ENCODE peak calls at places on chromosomes 12 and 14, in nine cellular contexts. One of them, this sample, is unnamed.

GRCh38 chr12:613996-614726 is 49.1 kb downstream of the NINJ2 start:
- DNase-seq in astrocyte of the spinal cord: peak
- DNase-seq in left lung: no peak
- DNase-seq in D721Med: no peak
- DNase-seq in AG10803: no peak
- DNase-seq in fibroblast of mammary gland: peak
- DNase-seq in body of pancreas: no peak
- DNase-seq in choroid plexus epithelial cell: peak
- DNase-seq in endodermal cell: peak
- DNase-seq in this sample: no peak

GRCh38 chr12:97194551-97194950 is 268.1 kb upstream of the RMST start:
- DNase-seq in astrocyte of the spinal cord: no peak
- DNase-seq in left lung: no peak
- DNase-seq in D721Med: no peak
- DNase-seq in AG10803: no peak
- DNase-seq in fibroblast of mammary gland: no peak
- DNase-seq in body of pancreas: no peak
- DNase-seq in choroid plexus epithelial cell: no peak
- DNase-seq in endodermal cell: no peak
- DNase-seq in this sample: no peak

GRCh38 chr14:102516531-102517411 is 7.2 kb upstream of the ANKRD9 start:
- DNase-seq in astrocyte of the spinal cord: peak
- DNase-seq in left lung: peak
- DNase-seq in D721Med: peak
- DNase-seq in AG10803: no peak
- DNase-seq in fibroblast of mammary gland: no peak
- DNase-seq in body of pancreas: peak
- DNase-seq in choroid plexus epithelial cell: no peak
- DNase-seq in endodermal cell: peak
- DNase-seq in this sample: no peak

GRCh38 chr12:47067176-47067575 is 12.2 kb upstream of the PCED1B start:
- DNase-seq in astrocyte of the spinal cord: no peak
- DNase-seq in left lung: no peak
- DNase-seq in D721Med: no peak
- DNase-seq in AG10803: no peak
- DNase-seq in fibroblast of mammary gland: no peak
- DNase-seq in body of pancreas: no peak
- DNase-seq in choroid plexus epithelial cell: no peak
- DNase-seq in endodermal cell: no peak
- DNase-seq in this sample: no peak

GRCh38 chr12:64990991-64991570 is 130.0 kb downstream of the WIF1 start:
- DNase-seq in astrocyte of the spinal cord: no peak
- DNase-seq in left lung: no peak
- DNase-seq in D721Med: no peak
- DNase-seq in AG10803: no peak
- DNase-seq in fibroblast of mammary gland: peak
- DNase-seq in body of pancreas: no peak
- DNase-seq in choroid plexus epithelial cell: no peak
- DNase-seq in endodermal cell: no peak
- DNase-seq in this sample: no peak

GRCh38 chr12:96134200-96134599 is 60.0 kb upstream of the ELK3 start:
- DNase-seq in astrocyte of the spinal cord: no peak
- DNase-seq in left lung: no peak
- DNase-seq in D721Med: no peak
- DNase-seq in AG10803: no peak
- DNase-seq in fibroblast of mammary gland: no peak
- DNase-seq in body of pancreas: no peak
- DNase-seq in choroid plexus epithelial cell: no peak
- DNase-seq in endodermal cell: no peak
- DNase-seq in this sample: no peak

GRCh38 chr12:64407342-64408223 is 3.4 kb downstream of the XPOT start:
- DNase-seq in astrocyte of the spinal cord: no peak
- DNase-seq in left lung: no peak
- DNase-seq in D721Med: no peak
- DNase-seq in AG10803: no peak
- DNase-seq in fibroblast of mammary gland: no peak
- DNase-seq in body of pancreas: no peak
- DNase-seq in choroid plexus epithelial cell: no peak
- DNase-seq in endodermal cell: no peak
- DNase-seq in this sample: no peak

GRCh38 chr12:14394317-14395058 is 29.0 kb downstream of the ATF7IP start:
- DNase-seq in astrocyte of the spinal cord: peak
- DNase-seq in left lung: no peak
- DNase-seq in D721Med: no peak
- DNase-seq in AG10803: peak
- DNase-seq in fibroblast of mammary gland: peak
- DNase-seq in body of pancreas: peak
- DNase-seq in choroid plexus epithelial cell: peak
- DNase-seq in endodermal cell: no peak
- DNase-seq in this sample: peak

GRCh38 chr12:12804011-12804410 is 9.1 kb upstream of the DDX47 start:
- DNase-seq in astrocyte of the spinal cord: peak
- DNase-seq in left lung: no peak
- DNase-seq in D721Med: no peak
- DNase-seq in AG10803: no peak
- DNase-seq in fibroblast of mammary gland: peak
- DNase-seq in body of pancreas: no peak
- DNase-seq in choroid plexus epithelial cell: peak
- DNase-seq in endodermal cell: no peak
- DNase-seq in this sample: no peak

GRCh38 chr14:96423012-96423411 is 31.1 kb downstream of the AK7 start:
- DNase-seq in astrocyte of the spinal cord: no peak
- DNase-seq in left lung: no peak
- DNase-seq in D721Med: no peak
- DNase-seq in AG10803: no peak
- DNase-seq in fibroblast of mammary gland: no peak
- DNase-seq in body of pancreas: no peak
- DNase-seq in choroid plexus epithelial cell: no peak
- DNase-seq in endodermal cell: no peak
- DNase-seq in this sample: no peak

GRCh38 chr14:59133202-59133601 is 55.3 kb upstream of the DAAM1 start:
- DNase-seq in astrocyte of the spinal cord: no peak
- DNase-seq in left lung: no peak
- DNase-seq in D721Med: no peak
- DNase-seq in AG10803: no peak
- DNase-seq in fibroblast of mammary gland: peak
- DNase-seq in body of pancreas: no peak
- DNase-seq in choroid plexus epithelial cell: peak
- DNase-seq in endodermal cell: no peak
- DNase-seq in this sample: no peak
- TF ChIP-seq CTCF in astrocyte of the spinal cord: peak
- TF ChIP-seq CTCF in left lung: no peak
- TF ChIP-seq CTCF in D721Med: no peak
- TF ChIP-seq CTCF in AG10803: peak
- TF ChIP-seq CTCF in fibroblast of mammary gland: peak
- TF ChIP-seq CTCF in body of pancreas: no peak
- TF ChIP-seq CTCF in choroid plexus epithelial cell: peak
- TF ChIP-seq CTCF in endodermal cell: peak
- TF ChIP-seq CTCF in this sample: no peak

GRCh38 chr14:65792208-65792905 is 379.8 kb downstream of the FUT8 start:
- DNase-seq in astrocyte of the spinal cord: no peak
- DNase-seq in left lung: no peak
- DNase-seq in D721Med: no peak
- DNase-seq in AG10803: peak
- DNase-seq in fibroblast of mammary gland: peak
- DNase-seq in body of pancreas: no peak
- DNase-seq in choroid plexus epithelial cell: peak
- DNase-seq in endodermal cell: peak
- DNase-seq in this sample: no peak
- TF ChIP-seq CTCF in astrocyte of the spinal cord: no peak
- TF ChIP-seq CTCF in left lung: no peak
- TF ChIP-seq CTCF in D721Med: no peak
- TF ChIP-seq CTCF in AG10803: no peak
- TF ChIP-seq CTCF in fibroblast of mammary gland: no peak
- TF ChIP-seq CTCF in body of pancreas: no peak
- TF ChIP-seq CTCF in choroid plexus epithelial cell: no peak
- TF ChIP-seq CTCF in endodermal cell: no peak
- TF ChIP-seq CTCF in this sample: no peak

DNA sequence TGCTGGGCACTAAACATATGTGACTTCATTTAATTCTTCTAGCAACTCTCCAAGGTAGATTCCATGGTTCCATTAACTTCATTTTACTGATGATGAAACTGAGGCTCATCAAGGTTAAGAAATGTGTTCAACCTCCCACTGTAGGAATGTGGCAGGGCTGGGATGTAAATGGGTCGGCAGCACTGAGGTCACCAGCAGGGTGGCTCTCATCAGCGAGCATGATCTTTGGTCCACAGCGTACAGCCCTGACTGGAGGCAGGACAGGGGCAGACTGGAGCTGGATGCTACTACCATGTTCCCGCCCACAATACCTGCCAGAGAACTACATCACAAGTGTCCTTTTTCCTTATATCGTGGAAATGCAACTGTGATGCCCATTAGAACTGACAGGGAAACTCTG is 4.6 kb downstream of the APPL2 start:
- DNase-seq in astrocyte of the spinal cord: no peak
- DNase-seq in left lung: no peak
- DNase-seq in D721Med: no peak
- DNase-seq in AG10803: peak
- DNase-seq in fibroblast of mammary gland: no peak
- DNase-seq in body of pancreas: no peak
- DNase-seq in choroid plexus epithelial cell: no peak
- DNase-seq in endodermal cell: no peak
- DNase-seq in this sample: no peak
- TF ChIP-seq CTCF in astrocyte of the spinal cord: no peak
- TF ChIP-seq CTCF in left lung: no peak
- TF ChIP-seq CTCF in D721Med: no peak
- TF ChIP-seq CTCF in AG10803: peak
- TF ChIP-seq CTCF in fibroblast of mammary gland: no peak
- TF ChIP-seq CTCF in body of pancreas: no peak
- TF ChIP-seq CTCF in choroid plexus epithelial cell: no peak
- TF ChIP-seq CTCF in endodermal cell: peak
- TF ChIP-seq CTCF in this sample: no peak

GRCh38 chr12:49091056-49091835 is 3.4 kb downstream of the DHH start:
- DNase-seq in astrocyte of the spinal cord: no peak
- DNase-seq in left lung: no peak
- DNase-seq in D721Med: no peak
- DNase-seq in AG10803: no peak
- DNase-seq in fibroblast of mammary gland: no peak
- DNase-seq in body of pancreas: no peak
- DNase-seq in choroid plexus epithelial cell: no peak
- DNase-seq in endodermal cell: no peak
- DNase-seq in this sample: no peak

GRCh38 chr12:49093746-49094103 is 876 bp downstream of the DHH start:
- DNase-seq in astrocyte of the spinal cord: no peak
- DNase-seq in left lung: no peak
- DNase-seq in D721Med: no peak
- DNase-seq in AG10803: no peak
- DNase-seq in fibroblast of mammary gland: no peak
- DNase-seq in body of pancreas: no peak
- DNase-seq in choroid plexus epithelial cell: no peak
- DNase-seq in endodermal cell: peak
- DNase-seq in this sample: no peak

GRCh38 chr12:49091836-49092085 is 2.8 kb downstream of the DHH start:
- DNase-seq in astrocyte of the spinal cord: no peak
- DNase-seq in left lung: no peak
- DNase-seq in D721Med: no peak
- DNase-seq in AG10803: peak
- DNase-seq in fibroblast of mammary gland: no peak
- DNase-seq in body of pancreas: no peak
- DNase-seq in choroid plexus epithelial cell: no peak
- DNase-seq in endodermal cell: no peak
- DNase-seq in this sample: no peak

GRCh38 chr12:49092816-49093406 is 1.7 kb downstream of the DHH start:
- DNase-seq in astrocyte of the spinal cord: no peak
- DNase-seq in left lung: no peak
- DNase-seq in D721Med: no peak
- DNase-seq in AG10803: no peak
- DNase-seq in fibroblast of mammary gland: no peak
- DNase-seq in body of pancreas: no peak
- DNase-seq in choroid plexus epithelial cell: no peak
- DNase-seq in endodermal cell: no peak
- DNase-seq in this sample: no peak

DNA sequence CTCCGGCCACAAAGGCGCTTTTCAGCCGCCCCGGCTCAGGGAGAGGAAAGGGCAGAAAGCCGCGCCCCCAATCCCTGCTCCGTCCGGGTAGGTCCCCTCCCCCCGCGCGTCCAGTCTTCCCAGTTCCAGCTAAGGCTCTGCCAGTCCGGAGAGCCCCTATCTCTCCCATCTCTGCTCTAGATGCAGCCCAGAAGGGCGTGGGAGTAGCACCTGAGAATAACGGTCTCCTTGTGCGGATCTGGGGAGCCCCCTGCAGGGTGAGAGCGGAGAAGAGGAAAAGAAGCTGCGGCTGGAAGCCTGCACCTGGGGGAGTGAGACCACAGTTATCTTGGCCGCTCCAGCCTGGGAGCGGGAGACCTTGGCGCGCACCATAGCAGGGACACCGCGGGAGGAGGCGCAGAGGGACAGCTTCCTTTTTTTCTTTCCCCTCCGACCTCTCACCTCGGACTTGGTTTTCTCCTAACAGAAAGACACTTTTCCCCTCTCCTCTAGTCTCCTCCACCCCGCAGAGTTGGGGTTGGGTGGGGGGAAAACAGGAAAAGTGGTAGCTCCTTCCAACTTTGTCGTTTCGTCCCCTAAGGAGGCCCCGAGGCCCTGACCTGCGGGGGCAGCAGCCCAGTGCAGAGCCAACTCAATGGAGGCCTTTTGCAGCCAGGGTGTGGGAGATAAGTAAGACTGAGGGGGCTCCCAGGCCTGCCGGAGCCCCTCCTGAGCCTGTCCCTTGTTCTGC is 2.4 kb downstream of the DHH start:
- DNase-seq in astrocyte of the spinal cord: peak
- DNase-seq in left lung: peak
- DNase-seq in D721Med: peak
- DNase-seq in AG10803: no peak
- DNase-seq in fibroblast of mammary gland: peak
- DNase-seq in body of pancreas: peak
- DNase-seq in choroid plexus epithelial cell: peak
- DNase-seq in endodermal cell: peak
- DNase-seq in this sample: no peak
- TF ChIP-seq CTCF in astrocyte of the spinal cord: peak
- TF ChIP-seq CTCF in left lung: no peak
- TF ChIP-seq CTCF in D721Med: peak
- TF ChIP-seq CTCF in AG10803: peak
- TF ChIP-seq CTCF in fibroblast of mammary gland: peak
- TF ChIP-seq CTCF in body of pancreas: no peak
- TF ChIP-seq CTCF in choroid plexus epithelial cell: peak
- TF ChIP-seq CTCF in endodermal cell: peak
- TF ChIP-seq CTCF in this sample: peak

GRCh38 chr14:105733081-105734065 is 207.0 kb downstream of the TMEM121 start:
- DNase-seq in astrocyte of the spinal cord: no peak
- DNase-seq in left lung: peak
- DNase-seq in D721Med: no peak
- DNase-seq in AG10803: no peak
- DNase-seq in fibroblast of mammary gland: no peak
- DNase-seq in body of pancreas: no peak
- DNase-seq in choroid plexus epithelial cell: no peak
- DNase-seq in endodermal cell: no peak
- DNase-seq in this sample: no peak
- TF ChIP-seq CTCF in astrocyte of the spinal cord: no peak
- TF ChIP-seq CTCF in left lung: no peak
- TF ChIP-seq CTCF in D721Med: no peak
- TF ChIP-seq CTCF in AG10803: no peak
- TF ChIP-seq CTCF in fibroblast of mammary gland: no peak
- TF ChIP-seq CTCF in body of pancreas: no peak
- TF ChIP-seq CTCF in choroid plexus epithelial cell: no peak
- TF ChIP-seq CTCF in endodermal cell: no peak
- TF ChIP-seq CTCF in this sample: no peak

GRCh38 chr12:80313184-80313583 is 130.9 kb upstream of the PTPRQ start:
- DNase-seq in astrocyte of the spinal cord: no peak
- DNase-seq in left lung: no peak
- DNase-seq in D721Med: no peak
- DNase-seq in AG10803: no peak
- DNase-seq in fibroblast of mammary gland: peak
- DNase-seq in body of pancreas: no peak
- DNase-seq in choroid plexus epithelial cell: peak
- DNase-seq in endodermal cell: no peak
- DNase-seq in this sample: no peak
- TF ChIP-seq CTCF in astrocyte of the spinal cord: no peak
- TF ChIP-seq CTCF in left lung: no peak
- TF ChIP-seq CTCF in D721Med: peak
- TF ChIP-seq CTCF in AG10803: peak
- TF ChIP-seq CTCF in fibroblast of mammary gland: peak
- TF ChIP-seq CTCF in body of pancreas: no peak
- TF ChIP-seq CTCF in choroid plexus epithelial cell: no peak
- TF ChIP-seq CTCF in endodermal cell: no peak
- TF ChIP-seq CTCF in this sample: no peak